ENCODE peak calls at places on chromosomes 5 and 9, in eight cellular contexts. One of them, this sample, is unnamed.

GRCh38 chr9:115306860-115307259 is 188.9 kb upstream of the TNC start:
- DNase-seq in foreskin keratinocyte: no peak
- DNase-seq in GM12878: no peak
- DNase-seq in nephron progenitor cell: no peak
- DNase-seq in colonic mucosa: no peak
- DNase-seq in mammary epithelial cell: peak; percentile 41
- DNase-seq in endothelial cell: no peak
- DNase-seq in WTC11: no peak
- DNase-seq in this sample: no peak

GRCh38 chr9:72809586-72809985 is 143.3 kb downstream of the ALDH1A1 start:
- DNase-seq in foreskin keratinocyte: no peak
- DNase-seq in colonic mucosa: no peak
- DNase-seq in mammary epithelial cell: no peak
- DNase-seq in nephron progenitor cell: no peak
- DNase-seq in WTC11: no peak
- DNase-seq in endothelial cell: no peak
- DNase-seq in GM12878: no peak
- DNase-seq in this sample: no peak

GRCh38 chr5:173325091-173325698 is 3.0 kb downstream of the STC2 start:
- DNase-seq in mammary epithelial cell: no peak
- DNase-seq in nephron progenitor cell: no peak
- DNase-seq in WTC11: no peak
- DNase-seq in foreskin keratinocyte: no peak
- DNase-seq in endothelial cell: no peak
- DNase-seq in GM12878: no peak
- DNase-seq in colonic mucosa: no peak
- DNase-seq in this sample: no peak

GRCh38 chr5:66864240-66864884 is 268.2 kb downstream of the MAST4 start:
- DNase-seq in GM12878: no peak
- DNase-seq in colonic mucosa: no peak
- DNase-seq in endothelial cell: peak; percentile 34
- DNase-seq in WTC11: peak; percentile 40
- DNase-seq in nephron progenitor cell: no peak
- DNase-seq in foreskin keratinocyte: no peak
- DNase-seq in mammary epithelial cell: peak; percentile 65
- DNase-seq in this sample: peak; percentile 5

GRCh38 chr5:111548992-111549649 is 36.8 kb upstream of the STARD4 start:
- DNase-seq in foreskin keratinocyte: no peak
- DNase-seq in GM12878: no peak
- DNase-seq in WTC11: no peak
- DNase-seq in colonic mucosa: no peak
- DNase-seq in endothelial cell: no peak
- DNase-seq in nephron progenitor cell: no peak
- DNase-seq in mammary epithelial cell: no peak
- DNase-seq in this sample: no peak

GRCh38 chr5:109125755-109126429 is 283.9 kb downstream of the PJA2 start:
- DNase-seq in WTC11: no peak
- DNase-seq in nephron progenitor cell: no peak
- DNase-seq in foreskin keratinocyte: no peak
- DNase-seq in colonic mucosa: no peak
- DNase-seq in mammary epithelial cell: no peak
- DNase-seq in endothelial cell: no peak
- DNase-seq in GM12878: no peak
- DNase-seq in this sample: no peak

GRCh38 chr5:175654346-175654745 is 3.5 kb upstream of the HRH2 start:
- DNase-seq in endothelial cell: no peak
- DNase-seq in nephron progenitor cell: no peak
- DNase-seq in mammary epithelial cell: no peak
- DNase-seq in colonic mucosa: no peak
- DNase-seq in foreskin keratinocyte: no peak
- DNase-seq in GM12878: no peak
- DNase-seq in WTC11: no peak
- DNase-seq in this sample: no peak

GRCh38 chr9:108002296-108003056 is 512.9 kb upstream of the KLF4 start:
- DNase-seq in colonic mucosa: peak; percentile 49
- DNase-seq in mammary epithelial cell: no peak
- DNase-seq in GM12878: no peak
- DNase-seq in nephron progenitor cell: no peak
- DNase-seq in endothelial cell: no peak
- DNase-seq in foreskin keratinocyte: no peak
- DNase-seq in WTC11: no peak
- DNase-seq in this sample: peak; percentile 11

GRCh38 chr5:78889759-78890158 is 95.4 kb downstream of the ARSB start:
- DNase-seq in foreskin keratinocyte: peak; percentile 49
- DNase-seq in colonic mucosa: no peak
- DNase-seq in endothelial cell: no peak
- DNase-seq in nephron progenitor cell: no peak
- DNase-seq in WTC11: no peak
- DNase-seq in mammary epithelial cell: peak; percentile 79
- DNase-seq in GM12878: no peak
- DNase-seq in this sample: no peak

GRCh38 chr5:65912311-65912710 is 14.1 kb upstream of the ERBIN start:
- DNase-seq in colonic mucosa: no peak
- DNase-seq in foreskin keratinocyte: no peak
- DNase-seq in WTC11: no peak
- DNase-seq in GM12878: no peak
- DNase-seq in mammary epithelial cell: no peak
- DNase-seq in nephron progenitor cell: no peak
- DNase-seq in endothelial cell: no peak
- DNase-seq in this sample: no peak

GRCh38 chr5:150511641-150512367 is 3.9 kb downstream of the NDST1 start:
- DNase-seq in endothelial cell: peak; percentile 46
- DNase-seq in mammary epithelial cell: peak; percentile 74
- DNase-seq in foreskin keratinocyte: peak; percentile 43
- DNase-seq in WTC11: peak; percentile 64
- DNase-seq in nephron progenitor cell: peak; percentile 43
- DNase-seq in GM12878: no peak
- DNase-seq in colonic mucosa: peak; percentile 95
- DNase-seq in this sample: no peak

GRCh38 chr9:92989561-92989960 is 42.2 kb downstream of the FGD3 start:
- DNase-seq in GM12878: no peak
- DNase-seq in nephron progenitor cell: no peak
- DNase-seq in colonic mucosa: no peak
- DNase-seq in mammary epithelial cell: no peak
- DNase-seq in endothelial cell: no peak
- DNase-seq in WTC11: no peak
- DNase-seq in foreskin keratinocyte: no peak
- DNase-seq in this sample: no peak

GRCh38 chr5:66958126-66958983 is 238.2 kb downstream of the CD180 start:
- DNase-seq in WTC11: no peak
- DNase-seq in colonic mucosa: no peak
- DNase-seq in nephron progenitor cell: no peak
- DNase-seq in endothelial cell: no peak
- DNase-seq in GM12878: no peak
- DNase-seq in foreskin keratinocyte: peak; percentile 56
- DNase-seq in mammary epithelial cell: peak; percentile 55
- DNase-seq in this sample: no peak

GRCh38 chr9:89793551-89793950 is 188.7 kb downstream of the GADD45G start:
- DNase-seq in nephron progenitor cell: no peak
- DNase-seq in foreskin keratinocyte: no peak
- DNase-seq in GM12878: no peak
- DNase-seq in endothelial cell: no peak
- DNase-seq in mammary epithelial cell: no peak
- DNase-seq in WTC11: no peak
- DNase-seq in colonic mucosa: no peak
- DNase-seq in this sample: no peak

GRCh38 chr5:94746731-94747124 is 128.3 kb downstream of the SLF1 start:
- DNase-seq in GM12878: peak; percentile 72
- DNase-seq in mammary epithelial cell: no peak
- DNase-seq in colonic mucosa: no peak
- DNase-seq in nephron progenitor cell: no peak
- DNase-seq in endothelial cell: no peak
- DNase-seq in foreskin keratinocyte: no peak
- DNase-seq in WTC11: no peak
- DNase-seq in this sample: no peak

GRCh38 chr5:35136386-35136785 is 88.6 kb upstream of the AGXT2 start:
- DNase-seq in WTC11: no peak
- DNase-seq in endothelial cell: no peak
- DNase-seq in GM12878: no peak
- DNase-seq in nephron progenitor cell: no peak
- DNase-seq in mammary epithelial cell: peak; percentile 65
- DNase-seq in foreskin keratinocyte: peak; percentile 80
- DNase-seq in colonic mucosa: no peak
- DNase-seq in this sample: peak; percentile 39

GRCh38 chr5:142800776-142801494 is 30.8 kb downstream of the ARHGAP26 start:
- DNase-seq in nephron progenitor cell: no peak
- DNase-seq in foreskin keratinocyte: no peak
- DNase-seq in endothelial cell: no peak
- DNase-seq in GM12878: peak; percentile 48
- DNase-seq in mammary epithelial cell: no peak
- DNase-seq in colonic mucosa: no peak
- DNase-seq in WTC11: no peak
- DNase-seq in this sample: no peak

GRCh38 chr5:10218658-10219057 is 31.0 kb downstream of the ATPSCKMT start:
- DNase-seq in WTC11: no peak
- DNase-seq in endothelial cell: no peak
- DNase-seq in mammary epithelial cell: no peak
- DNase-seq in nephron progenitor cell: no peak
- DNase-seq in GM12878: no peak
- DNase-seq in foreskin keratinocyte: no peak
- DNase-seq in colonic mucosa: no peak
- DNase-seq in this sample: no peak

GRCh38 chr5:10222326-10222725 is 27.4 kb downstream of the ATPSCKMT start:
- DNase-seq in nephron progenitor cell: no peak
- DNase-seq in WTC11: no peak
- DNase-seq in foreskin keratinocyte: no peak
- DNase-seq in colonic mucosa: no peak
- DNase-seq in GM12878: no peak
- DNase-seq in endothelial cell: no peak
- DNase-seq in mammary epithelial cell: no peak
- DNase-seq in this sample: no peak

GRCh38 chr5:10216107-10216506 is 33.6 kb downstream of the ATPSCKMT start:
- DNase-seq in GM12878: no peak
- DNase-seq in mammary epithelial cell: no peak
- DNase-seq in WTC11: no peak
- DNase-seq in foreskin keratinocyte: no peak
- DNase-seq in colonic mucosa: no peak
- DNase-seq in endothelial cell: no peak
- DNase-seq in nephron progenitor cell: no peak
- DNase-seq in this sample: no peak

GRCh38 chr5:10219068-10219467 is 30.6 kb downstream of the ATPSCKMT start:
- DNase-seq in WTC11: no peak
- DNase-seq in colonic mucosa: no peak
- DNase-seq in foreskin keratinocyte: no peak
- DNase-seq in nephron progenitor cell: no peak
- DNase-seq in mammary epithelial cell: no peak
- DNase-seq in GM12878: no peak
- DNase-seq in endothelial cell: no peak
- DNase-seq in this sample: no peak

GRCh38 chr5:10220253-10220652 is 29.4 kb downstream of the ATPSCKMT start:
- DNase-seq in GM12878: no peak
- DNase-seq in nephron progenitor cell: no peak
- DNase-seq in mammary epithelial cell: no peak
- DNase-seq in foreskin keratinocyte: no peak
- DNase-seq in WTC11: peak; percentile 20
- DNase-seq in endothelial cell: no peak
- DNase-seq in colonic mucosa: no peak
- DNase-seq in this sample: no peak
- TF ChIP-seq CTCF in GM12878: no peak
- TF ChIP-seq CTCF in nephron progenitor cell: no peak
- TF ChIP-seq CTCF in mammary epithelial cell: no peak
- TF ChIP-seq CTCF in foreskin keratinocyte: peak; percentile 14
- TF ChIP-seq CTCF in WTC11: no peak
- TF ChIP-seq CTCF in endothelial cell: no peak
- TF ChIP-seq CTCF in colonic mucosa: no peak
- TF ChIP-seq CTCF in this sample: no peak

GRCh38 chr9:26892251-26893029 is at the start of gene CAAP1:
- DNase-seq in WTC11: peak; percentile 92
- DNase-seq in nephron progenitor cell: peak; percentile 88
- DNase-seq in mammary epithelial cell: peak; percentile 85
- DNase-seq in foreskin keratinocyte: peak; percentile 68
- DNase-seq in endothelial cell: peak; percentile 88
- DNase-seq in GM12878: peak; percentile 74
- DNase-seq in colonic mucosa: peak; percentile 94
- DNase-seq in this sample: peak; percentile 69
- TF ChIP-seq CTCF in WTC11: no peak
- TF ChIP-seq CTCF in nephron progenitor cell: peak; percentile 30
- TF ChIP-seq CTCF in mammary epithelial cell: peak; percentile 59
- TF ChIP-seq CTCF in foreskin keratinocyte: peak; percentile 57
- TF ChIP-seq CTCF in endothelial cell: no peak
- TF ChIP-seq CTCF in GM12878: peak; percentile 39
- TF ChIP-seq CTCF in colonic mucosa: no peak
- TF ChIP-seq CTCF in this sample: peak; percentile 45

GRCh38 chr9:88392549-88392948 is 4.3 kb downstream of the SPIN1 start:
- DNase-seq in colonic mucosa: no peak
- DNase-seq in GM12878: no peak
- DNase-seq in WTC11: no peak
- DNase-seq in endothelial cell: no peak
- DNase-seq in foreskin keratinocyte: no peak
- DNase-seq in nephron progenitor cell: no peak
- DNase-seq in mammary epithelial cell: no peak
- DNase-seq in this sample: no peak

GRCh38 chr9:88388203-88388885 is at the start of gene SPIN1:
- DNase-seq in colonic mucosa: peak; percentile 81
- DNase-seq in nephron progenitor cell: peak; percentile 89
- DNase-seq in foreskin keratinocyte: no peak
- DNase-seq in mammary epithelial cell: no peak
- DNase-seq in endothelial cell: peak; percentile 91
- DNase-seq in GM12878: no peak
- DNase-seq in WTC11: peak; percentile 80
- DNase-seq in this sample: peak; percentile 47

GRCh38 chr9:88387733-88388202 is 476 bp upstream of the SPIN1 start:
- DNase-seq in WTC11: peak; percentile 55
- DNase-seq in GM12878: no peak
- DNase-seq in endothelial cell: peak; percentile 32
- DNase-seq in mammary epithelial cell: peak; percentile 78
- DNase-seq in foreskin keratinocyte: peak; percentile 66
- DNase-seq in nephron progenitor cell: no peak
- DNase-seq in colonic mucosa: peak; percentile 64
- DNase-seq in this sample: no peak

GRCh38 chr9:88388886-88389617 is 808 bp downstream of the SPIN1 start:
- DNase-seq in mammary epithelial cell: peak; percentile 71
- DNase-seq in WTC11: peak; percentile 63
- DNase-seq in foreskin keratinocyte: peak; percentile 22
- DNase-seq in GM12878: no peak
- DNase-seq in endothelial cell: peak; percentile 67
- DNase-seq in colonic mucosa: peak; percentile 61
- DNase-seq in nephron progenitor cell: peak; percentile 87
- DNase-seq in this sample: peak; percentile 46

GRCh38 chr9:88390371-88390990 is 2.2 kb downstream of the SPIN1 start:
- DNase-seq in GM12878: no peak
- DNase-seq in colonic mucosa: no peak
- DNase-seq in WTC11: no peak
- DNase-seq in endothelial cell: no peak
- DNase-seq in foreskin keratinocyte: no peak
- DNase-seq in mammary epithelial cell: no peak
- DNase-seq in nephron progenitor cell: no peak
- DNase-seq in this sample: no peak
- TF ChIP-seq CTCF in GM12878: no peak
- TF ChIP-seq CTCF in colonic mucosa: no peak
- TF ChIP-seq CTCF in WTC11: no peak
- TF ChIP-seq CTCF in endothelial cell: no peak
- TF ChIP-seq CTCF in foreskin keratinocyte: no peak
- TF ChIP-seq CTCF in mammary epithelial cell: no peak
- TF ChIP-seq CTCF in nephron progenitor cell: no peak
- TF ChIP-seq CTCF in this sample: no peak

DNA sequence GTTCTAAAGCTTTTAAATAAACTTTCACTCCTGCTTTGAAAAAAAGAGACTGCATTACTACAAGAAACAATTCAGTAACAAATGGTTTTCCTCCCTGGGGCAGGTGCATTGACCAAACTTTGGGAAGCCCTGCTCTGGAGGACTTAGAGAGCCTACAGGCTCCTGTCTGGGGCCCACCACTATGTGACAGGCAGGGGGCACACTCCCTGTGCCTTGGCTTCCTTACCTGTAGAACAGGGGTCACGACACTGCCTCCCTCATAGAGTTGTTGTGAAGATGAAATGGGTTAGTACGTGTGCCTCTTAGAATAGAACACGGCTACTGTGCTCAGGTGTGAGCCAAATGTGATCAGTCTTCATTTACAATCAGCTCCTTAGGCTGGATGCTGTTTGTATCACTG is 130.1 kb downstream of the GPBP1 start:
- DNase-seq in colonic mucosa: no peak
- DNase-seq in nephron progenitor cell: no peak
- DNase-seq in WTC11: peak; percentile 46
- DNase-seq in mammary epithelial cell: no peak
- DNase-seq in endothelial cell: no peak
- DNase-seq in foreskin keratinocyte: no peak
- DNase-seq in GM12878: no peak
- DNase-seq in this sample: no peak
- TF ChIP-seq CTCF in colonic mucosa: no peak
- TF ChIP-seq CTCF in nephron progenitor cell: no peak
- TF ChIP-seq CTCF in WTC11: no peak
- TF ChIP-seq CTCF in mammary epithelial cell: no peak
- TF ChIP-seq CTCF in endothelial cell: no peak
- TF ChIP-seq CTCF in foreskin keratinocyte: no peak
- TF ChIP-seq CTCF in GM12878: no peak
- TF ChIP-seq CTCF in this sample: no peak

This sample was measured in AG09319.